ENCODE peak calls at places on chromosomes 12 and 14, in seven cellular contexts. S is uterus; H is iPS DF 6.9; L is right lobe of liver; T is naive thymus-derived CD4-positive, alpha-beta T cell; K is neuronal stem cell; N is Karpas-422. G is an unnamed sample. For H3K4me1, the result is how much of the 10 kb centered on the place peaks cover.

GRCh38 chr12:131990066-131990979 is 40.6 kb downstream of the EP400 start:
- DNase-seq in S (no peak), H (peak), L (no peak), T (no peak), K (peak), N (no peak), G (no peak)

GRCh38 chr14:60093606-60094005 is 1.9 kb downstream of the PCNX4 start:
- DNase-seq in S (no peak), H (no peak), L (no peak), T (no peak), K (no peak), N (peak), G (no peak)

GRCh38 chr12:75478395-75478794 is 2.2 kb upstream of the GLIPR1 start:
- DNase-seq in S (no peak), H (no peak), L (no peak), T (peak), K (no peak), N (peak), G (no peak)

GRCh38 chr14:82385043-82385442 is 851.4 kb upstream of the SEL1L start:
- DNase-seq in S (no peak), H (no peak), L (no peak), T (no peak), K (no peak), N (no peak), G (no peak)

GRCh38 chr14:67487937-67488893 is at the start of gene TMEM229B:
- DNase-seq in S (no peak), H (no peak), L (peak), T (peak), K (no peak), N (peak), G (no peak)

GRCh38 chr14:102591372-102591943 is 991 bp upstream of the RCOR1 start:
- DNase-seq in S (peak), H (no peak), L (peak), T (no peak), K (no peak), N (peak), G (peak)

GRCh38 chr12:98154850-98155249 is 360.5 kb upstream of the TMPO start:
- DNase-seq in S (no peak), H (peak), L (no peak), T (no peak), K (peak), N (peak), G (no peak)

GRCh38 chr14:77106666-77107065 is 8.6 kb downstream of the CIPC start:
- DNase-seq in S (no peak), H (no peak), L (no peak), T (no peak), K (no peak), N (no peak), G (no peak)

GRCh38 chr12:110349521-110350151 is 53.9 kb downstream of the ANAPC7 start:
- DNase-seq in S (no peak), H (no peak), L (no peak), T (peak), K (no peak), N (no peak), G (no peak)

GRCh38 chr14:73717998-73718741 is 4.0 kb upstream of the PNMA1 start:
- DNase-seq in S (peak), H (no peak), L (no peak), T (no peak), K (no peak), N (no peak), G (no peak)

GRCh38 chr14:60250318-60251035 is 1.5 kb downstream of the PPM1A start:
- DNase-seq in S (no peak), H (no peak), L (no peak), T (no peak), K (peak), N (peak), G (no peak)

GRCh38 chr14:55031190-55031589 is 4.2 kb downstream of the SOCS4 start:
- DNase-seq in S (no peak), H (no peak), L (no peak), T (no peak), K (no peak), N (no peak), G (no peak)

GRCh38 chr12:100794441-100795192 is at the start of gene ANO4:
- DNase-seq in S (peak), H (no peak), L (no peak), T (no peak), K (no peak), N (no peak), G (no peak)

GRCh38 chr12:132156145-132156709 is 12.0 kb downstream of the NOC4L start:
- DNase-seq in S (no peak), H (no peak), L (no peak), T (no peak), K (no peak), N (no peak), G (no peak)

GRCh38 chr12:121495746-121496145 is 85.1 kb downstream of the KDM2B start:
- DNase-seq in S (no peak), H (no peak), L (peak), T (no peak), K (no peak), N (no peak), G (no peak)

GRCh38 chr14:97177016-97177415 is 379.8 kb downstream of the VRK1 start:
- DNase-seq in S (no peak), H (no peak), L (no peak), T (peak), K (no peak), N (peak), G (no peak)

GRCh38 chr12:104137175-104137901 is 672 bp downstream of the NFYB start:
- DNase-seq in S (peak), H (no peak), L (peak), T (peak), K (peak), N (peak), G (peak)

GRCh38 chr14:77145975-77146740 is 4.6 kb upstream of the ZDHHC22 start:
- DNase-seq in S (no peak), H (no peak), L (no peak), T (no peak), K (no peak), N (no peak), G (no peak)

GRCh38 chr12:48691826-48692473 is 9.9 kb upstream of the KANSL2 start:
- DNase-seq in S (no peak), H (no peak), L (no peak), T (no peak), K (no peak), N (no peak), G (no peak)

GRCh38 chr14:94517248-94517640 is 8.0 kb upstream of the SERPINA12 start:
- DNase-seq in S (no peak), H (no peak), L (no peak), T (no peak), K (no peak), N (no peak), G (no peak)

GRCh38 chr14:94515426-94515825 is 6.2 kb upstream of the SERPINA12 start:
- DNase-seq in S (no peak), H (no peak), L (no peak), T (no peak), K (no peak), N (no peak), G (no peak)

GRCh38 chr14:94517641-94518257 is 8.5 kb upstream of the SERPINA12 start:
- DNase-seq in S (no peak), H (no peak), L (no peak), T (no peak), K (no peak), N (no peak), G (no peak)

GRCh38 chr14:94514351-94514750 is 5.1 kb upstream of the SERPINA12 start:
- DNase-seq in S (no peak), H (no peak), L (no peak), T (no peak), K (no peak), N (no peak), G (no peak)

DNA sequence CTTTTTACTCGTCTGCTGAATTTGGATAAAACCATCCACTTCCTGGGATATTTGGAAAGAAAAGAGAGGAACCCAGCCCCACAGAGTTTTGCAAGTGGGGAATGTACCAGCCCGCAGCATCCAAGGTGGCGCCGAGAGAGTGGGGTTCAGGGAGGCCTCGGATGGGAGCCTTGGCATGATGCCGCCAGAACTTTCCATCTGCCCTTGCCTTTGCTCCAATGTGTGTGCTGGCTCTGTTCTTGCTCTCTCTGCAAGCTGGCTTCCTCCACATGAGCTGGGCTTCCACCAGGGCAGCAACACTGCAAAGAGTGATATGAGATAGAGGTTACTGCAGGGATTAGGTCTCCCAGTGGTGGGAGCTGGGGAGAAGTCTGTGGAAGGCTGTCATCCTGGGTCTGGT is 6.6 kb upstream of the SERPINA12 start:
- DNase-seq in S (no peak), H (no peak), L (no peak), T (no peak), K (no peak), N (no peak), G (no peak)
- H3K4me1 ChIP-seq in S (under half), H (under half), L (under half), T (under half), K (under half), N (under half), G (under half)

DNA sequence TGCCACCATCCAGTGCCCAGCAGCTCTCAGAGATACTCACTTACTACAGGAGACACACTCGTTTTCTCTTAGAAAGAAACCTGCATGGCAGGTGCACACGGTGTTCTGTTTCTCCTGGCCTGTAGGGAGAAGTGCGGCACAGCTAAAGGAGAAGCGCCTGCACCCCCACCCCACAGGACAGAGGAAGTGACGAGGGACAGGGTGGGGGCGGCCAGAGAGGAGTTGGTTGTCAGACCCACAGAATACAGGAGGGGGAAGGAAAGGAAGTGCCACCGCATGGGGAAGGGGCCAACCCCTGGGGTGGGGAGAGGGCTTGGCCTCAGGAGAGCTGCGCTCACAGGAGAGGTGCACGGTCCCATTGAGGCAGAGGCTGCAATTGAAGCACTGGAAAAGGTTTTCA is 8.8 kb downstream of the TNFRSF1A start:
- DNase-seq in S (no peak), H (no peak), L (no peak), T (peak), K (no peak), N (no peak), G (no peak)
- H3K4me1 ChIP-seq in S (under half), H (under half), L (under half), T (under half), K (under half), N (under half), G (under half)

GRCh38 chr12:56622535-56622934 is 7.6 kb downstream of the BAZ2A start:
- DNase-seq in S (no peak), H (no peak), L (no peak), T (no peak), K (no peak), N (no peak), G (no peak)

GRCh38 chr12:56628671-56629458 is 1.3 kb downstream of the BAZ2A start:
- DNase-seq in S (peak), H (no peak), L (peak), T (peak), K (no peak), N (peak), G (peak)

GRCh38 chr12:56630180-56630632 is at the start of gene BAZ2A:
- DNase-seq in S (peak), H (no peak), L (peak), T (peak), K (peak), N (peak), G (peak)

GRCh38 chr12:56629459-56630179 is 507 bp downstream of the BAZ2A start:
- DNase-seq in S (peak), H (no peak), L (peak), T (peak), K (no peak), N (peak), G (peak)

GRCh38 chr12:56626691-56627090 is 3.4 kb downstream of the BAZ2A start:
- DNase-seq in S (no peak), H (no peak), L (no peak), T (no peak), K (no peak), N (no peak), G (no peak)
- H3K4me1 ChIP-seq in S (under half), H (under half), L (under half), T (under half), K (under half), N (under half), G (under half)

DNA sequence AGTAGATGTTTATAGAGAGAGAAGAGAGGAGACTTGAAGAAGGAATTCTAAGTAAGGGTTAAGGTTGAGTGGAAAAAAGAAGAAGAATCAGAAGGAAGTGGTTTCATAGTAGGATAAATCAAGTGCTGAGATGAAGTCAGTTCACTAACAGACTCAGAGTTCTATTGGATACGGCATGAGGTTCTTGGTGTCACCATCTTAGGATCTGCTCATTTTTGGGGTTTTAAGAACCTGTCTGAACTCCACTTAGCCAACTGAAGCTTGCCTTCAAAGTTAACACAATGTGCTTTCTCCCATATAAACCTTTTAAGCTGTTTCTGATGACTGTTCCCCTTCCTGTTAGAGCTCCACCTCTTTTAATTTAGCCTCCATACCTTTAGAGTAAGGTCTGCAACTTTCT is 152.6 kb downstream of the PRKCH start:
- DNase-seq in S (no peak), H (no peak), L (no peak), T (peak), K (no peak), N (peak), G (no peak)
- H3K4me1 ChIP-seq in S (under half), H (under half), L (under half), T (half or more), K (under half), N (half or more), G (under half)

G was measured in pancreas.